ENCODE peak calls at places on chromosomes 2 and 18, in ten cellular contexts. Z is esophagus muscularis mucosa; R is trophoblast cell; L is astrocyte of the spinal cord; B is heart left ventricle; P is skeletal muscle cell; E is lower lobe of right lung; H is cardiac muscle cell; J is CD8-positive, alpha-beta memory T cell; K is WERI-Rb-1. C is an unnamed sample.
A peak's percentile ranks its signal among the peaks of the same experiment; 100 is the strongest.

GRCh38 chr2:134778372-134778771 is 59.6 kb upstream of the TMEM163 start:
- DNase-seq in B (no peak), E (no peak), K (peak; percentile 46), L (no peak), P (no peak), H (no peak), Z (no peak), J (no peak), R (no peak), C (no peak)

GRCh38 chr2:105795575-105795934 is 50.8 kb downstream of the NCK2 start:
- DNase-seq in H (no peak), L (no peak), J (no peak), E (no peak), P (no peak), K (no peak), B (no peak), R (no peak), Z (no peak), C (no peak)

GRCh38 chr2:223596208-223596607 is 6.0 kb downstream of the SCG2 start:
- DNase-seq in P (no peak), J (no peak), H (no peak), L (no peak), R (no peak), K (no peak), B (no peak), E (no peak), Z (no peak), C (no peak)

GRCh38 chr2:236768393-236769140 is 198.9 kb downstream of the ACKR3 start:
- DNase-seq in H (peak; percentile 82), B (no peak), L (peak; percentile 93), K (no peak), R (peak; percentile 56), Z (no peak), J (no peak), E (no peak), P (peak; percentile 80), C (no peak)

GRCh38 chr18:57859314-57859713 is 56.2 kb upstream of the ATP8B1 start:
- DNase-seq in J (no peak), Z (peak; percentile 75), L (peak; percentile 14), P (no peak), B (no peak), R (no peak), K (peak; percentile 52), E (no peak), H (peak; percentile 53), C (no peak)

GRCh38 chr2:46161329-46161728 is 135.9 kb upstream of the EPAS1 start:
- DNase-seq in L (no peak), E (no peak), B (no peak), K (peak; percentile 54), Z (no peak), H (no peak), J (no peak), P (no peak), R (no peak), C (no peak)

GRCh38 chr2:4047961-4048891 is 344.9 kb downstream of the DCDC2C start:
- DNase-seq in H (peak; percentile 52), B (no peak), K (no peak), J (no peak), P (peak; percentile 20), E (no peak), L (peak; percentile 66), R (no peak), Z (peak; percentile 57), C (no peak)

GRCh38 chr2:9311488-9311887 is 104.9 kb downstream of the ASAP2 start:
- DNase-seq in K (no peak), L (peak; percentile 84), Z (no peak), P (peak; percentile 69), R (no peak), B (peak; percentile 55), H (peak; percentile 80), J (no peak), E (no peak), C (peak; percentile 55)

GRCh38 chr2:128169497-128169896 is 78.5 kb downstream of the UGGT1 start:
- DNase-seq in P (no peak), R (no peak), K (no peak), H (peak; percentile 90), Z (no peak), L (no peak), E (no peak), B (no peak), J (no peak), C (no peak)

GRCh38 chr2:182866461-182867369 is at the start of gene FRZB:
- DNase-seq in Z (no peak), P (peak; percentile 64), R (no peak), E (peak; percentile 46), J (no peak), H (peak; percentile 83), K (peak; percentile 55), L (peak; percentile 79), B (peak; percentile 76), C (peak; percentile 73)

GRCh38 chr2:63872571-63873328 is 31.1 kb downstream of the UGP2 start:
- DNase-seq in L (no peak), R (no peak), Z (no peak), P (no peak), K (no peak), J (no peak), B (no peak), E (no peak), H (no peak), C (no peak)

GRCh38 chr2:240997141-240997855 is 1.1 kb upstream of the SNED1 start:
- DNase-seq in J (peak; percentile 41), Z (no peak), E (peak; percentile 50), H (no peak), B (peak; percentile 23), P (no peak), R (no peak), K (no peak), L (peak; percentile 49), C (peak; percentile 22)

GRCh38 chr2:71190959-71191943 is 35.7 kb downstream of the PAIP2B start:
- DNase-seq in R (no peak), E (no peak), L (peak; percentile 1), Z (peak; percentile 79), H (peak; percentile 63), B (no peak), J (no peak), P (peak; percentile 2), K (peak; percentile 18), C (no peak)

GRCh38 chr2:134845719-134846118 is 7.3 kb downstream of the ACMSD start:
- DNase-seq in Z (no peak), H (no peak), J (no peak), P (peak; percentile 66), K (no peak), R (no peak), B (no peak), L (peak; percentile 77), E (no peak), C (no peak)

GRCh38 chr18:14781671-14782070 is 33.7 kb downstream of the ANKRD30B start:
- DNase-seq in P (no peak), E (no peak), Z (no peak), J (no peak), L (no peak), K (no peak), B (no peak), H (no peak), R (no peak), C (no peak)

GRCh38 chr2:31383471-31384153 is 30.9 kb downstream of the XDH start:
- DNase-seq in B (no peak), Z (peak; percentile 53), P (peak; percentile 20), K (no peak), E (no peak), H (peak; percentile 17), J (no peak), R (no peak), L (peak; percentile 49), C (no peak)

GRCh38 chr2:212940816-212941215 is 210.6 kb downstream of the IKZF2 start:
- DNase-seq in Z (no peak), R (no peak), K (no peak), L (peak; percentile 65), B (no peak), J (no peak), E (no peak), P (no peak), H (peak; percentile 66), C (peak; percentile 15)

GRCh38 chr18:31281437-31281836 is 36.5 kb upstream of the DSG1 start:
- DNase-seq in P (no peak), E (no peak), Z (no peak), B (no peak), R (no peak), K (no peak), H (no peak), L (no peak), J (no peak), C (no peak)

GRCh38 chr2:8277921-8278571 is 403.8 kb upstream of the ID2 start:
- DNase-seq in H (no peak), K (no peak), Z (no peak), R (no peak), B (no peak), J (no peak), E (no peak), L (no peak), P (no peak), C (no peak)
- H3K4me3 ChIP-seq in H (no peak overlapping the region), K (no peak overlapping the region), Z (peak overlapping the region; percentile 12), R (no peak overlapping the region), B (no peak overlapping the region), J (no peak overlapping the region), E (no peak overlapping the region), L (no peak overlapping the region), P (no peak overlapping the region), C (peak overlapping the region; percentile 15)

GRCh38 chr2:17196380-17196779 is 321.9 kb downstream of the RAD51AP2 start:
- DNase-seq in K (no peak), H (no peak), J (no peak), P (no peak), E (no peak), Z (no peak), R (no peak), L (no peak), B (no peak), C (no peak)
- H3K4me3 ChIP-seq in K (no peak overlapping the region), H (no peak overlapping the region), J (no peak overlapping the region), P (no peak overlapping the region), E (no peak overlapping the region), Z (no peak overlapping the region), R (no peak overlapping the region), L (no peak overlapping the region), B (no peak overlapping the region), C (no peak overlapping the region)

GRCh38 chr2:73897240-73897583 is 4.4 kb downstream of the ACTG2 start:
- DNase-seq in H (no peak), B (no peak), J (no peak), L (no peak), R (no peak), K (no peak), P (no peak), Z (no peak), E (no peak), C (no peak)
- H3K4me3 ChIP-seq in H (no peak overlapping the region), B (no peak overlapping the region), J (no peak overlapping the region), L (no peak overlapping the region), R (no peak overlapping the region), K (no peak overlapping the region), P (no peak overlapping the region), Z (peak overlapping the region; percentile 60), E (no peak overlapping the region), C (no peak overlapping the region)

DNA sequence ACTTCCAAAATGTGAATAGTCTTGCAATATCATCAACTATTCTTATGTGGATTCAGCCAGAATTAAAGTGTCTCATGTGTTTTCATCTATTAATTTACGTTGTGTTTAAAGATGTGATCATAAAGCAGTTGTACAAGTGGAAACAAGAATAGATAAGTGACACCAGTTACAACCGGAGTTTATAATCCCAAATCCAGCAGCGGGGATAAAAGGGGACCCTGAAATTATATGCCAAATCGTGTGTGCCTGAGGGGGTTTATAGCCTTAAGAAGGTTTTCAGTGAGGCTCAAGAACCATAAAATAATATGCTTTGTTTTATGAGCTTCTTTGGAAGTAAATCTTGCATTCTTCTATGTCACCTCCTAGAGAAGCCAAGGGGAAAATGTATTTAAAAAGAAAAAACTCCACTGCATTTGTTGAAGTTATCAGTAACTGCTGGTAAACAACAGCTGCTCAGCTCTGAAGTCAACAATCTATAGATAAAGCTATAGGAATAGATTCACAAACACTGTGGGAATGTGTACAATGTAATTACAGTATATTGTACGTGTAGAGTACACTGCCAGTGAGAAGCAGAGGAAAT is 25.8 kb upstream of the MAP3K20 start:
- DNase-seq in J (no peak), H (no peak), E (no peak), K (no peak), Z (no peak), R (no peak), B (no peak), L (no peak), P (no peak), C (no peak)
- H3K4me3 ChIP-seq in J (no peak overlapping the region), H (no peak overlapping the region), E (no peak overlapping the region), K (no peak overlapping the region), Z (no peak overlapping the region), R (no peak overlapping the region), B (no peak overlapping the region), L (no peak overlapping the region), P (no peak overlapping the region), C (no peak overlapping the region)